ENCODE peak calls at places on chromosome 5, in seven cellular contexts. A is HCT116, J is Panc1, F is K562, B is HepG2, W is GM12878, O is SK-N-SH. P is an unnamed sample.

GRCh38 chr5:181198905-181199519 is 6.0 kb downstream of the TRIM7 start:
- DNase-seq in F (no peak), A (no peak), J (no peak), O (no peak), B (no peak), W (no peak), P (no peak)

GRCh38 chr5:17401509-17402290 is 96.3 kb upstream of the TAF11L2 start:
- DNase-seq in J (no peak), W (no peak), F (no peak), A (no peak), O (no peak), B (no peak), P (peak; percentile 71)

GRCh38 chr5:154412925-154413324 is 32.9 kb upstream of the SAP30L start:
- DNase-seq in J (no peak), O (no peak), A (no peak), W (no peak), F (no peak), B (no peak), P (no peak)

GRCh38 chr5:177378884-177379883 is 5.0 kb upstream of the SLC34A1 start:
- DNase-seq in W (no peak), O (no peak), A (no peak), B (peak; percentile 94), J (no peak), F (peak; percentile 91), P (no peak)

GRCh38 chr5:92527311-92528078 is 1053.5 kb downstream of the NR2F1-AS1 start:
- DNase-seq in W (no peak), B (no peak), J (no peak), O (no peak), F (no peak), A (no peak), P (no peak)

GRCh38 chr5:73096239-73096575 is 24.2 kb upstream of the TMEM171 start:
- DNase-seq in A (no peak), O (no peak), J (no peak), F (no peak), W (no peak), B (no peak), P (no peak)

GRCh38 chr5:111670826-111671492 is 86.0 kb downstream of the NREP start:
- DNase-seq in F (no peak), A (no peak), O (no peak), B (no peak), J (no peak), W (no peak), P (no peak)

GRCh38 chr5:77948476-77948875 is 172.3 kb upstream of the TBCA start:
- DNase-seq in O (no peak), F (no peak), B (no peak), A (no peak), J (no peak), W (no peak), P (no peak)

GRCh38 chr5:78633710-78634109 is 14.9 kb downstream of the LHFPL2 start:
- DNase-seq in A (no peak), F (no peak), J (no peak), O (no peak), B (no peak), W (no peak), P (no peak)

GRCh38 chr5:134288610-134289009 is 62.7 kb upstream of the PPP2CA start:
- DNase-seq in B (no peak), O (no peak), F (no peak), A (no peak), W (no peak), J (no peak), P (no peak)

GRCh38 chr5:181207214-181207959 is 2.4 kb upstream of the TRIM7 start:
- DNase-seq in J (peak; percentile 98), A (peak; percentile 86), O (peak; percentile 63), F (peak; percentile 94), W (no peak), B (peak; percentile 82), P (no peak)

GRCh38 chr5:173602423-173602822 is 14.0 kb downstream of the BOD1 start:
- DNase-seq in B (no peak), J (no peak), O (no peak), F (peak; percentile 64), W (no peak), A (no peak), P (no peak)

GRCh38 chr5:54518146-54519082 is 855 bp downstream of the SNX18 start:
- DNase-seq in F (peak; percentile 60), B (no peak), A (no peak), W (no peak), J (no peak), O (peak; percentile 82), P (peak; percentile 59)

GRCh38 chr5:76165961-76166360 is 82.8 kb downstream of the SV2C start:
- DNase-seq in O (no peak), A (no peak), F (no peak), B (no peak), W (no peak), J (no peak), P (no peak)

GRCh38 chr5:74570250-74570649 is 70.3 kb downstream of the ENC1 start:
- DNase-seq in A (no peak), F (no peak), J (no peak), W (no peak), B (no peak), O (no peak), P (no peak)

GRCh38 chr5:54986269-54986654 is 869 bp upstream of the ESM1 start:
- DNase-seq in F (no peak), B (no peak), O (no peak), J (no peak), A (no peak), W (no peak), P (no peak)

GRCh38 chr5:125530833-125531610 is 784.6 kb upstream of the ZNF608 start:
- DNase-seq in F (no peak), J (no peak), W (no peak), A (no peak), O (no peak), B (no peak), P (no peak)

GRCh38 chr5:159301351-159301911 is 28.9 kb downstream of the IL12B start:
- DNase-seq in A (no peak), J (no peak), O (no peak), B (no peak), F (no peak), W (no peak), P (no peak)

GRCh38 chr5:56489272-56489671 is 256.1 kb upstream of the ANKRD55 start:
- DNase-seq in F (no peak), O (no peak), B (no peak), W (no peak), J (no peak), A (no peak), P (no peak)

GRCh38 chr5:93584531-93585053 is 1.6 kb downstream of the NR2F1 start:
- DNase-seq in J (no peak), O (peak; percentile 70), A (no peak), W (no peak), B (no peak), F (no peak), P (no peak)

GRCh38 chr5:66122379-66123034 is 21.6 kb upstream of the SREK1 start:
- DNase-seq in O (no peak), W (no peak), F (no peak), J (no peak), B (no peak), A (no peak), P (no peak)

GRCh38 chr5:109718632-109719031 is 28.9 kb downstream of the MAN2A1 start:
- DNase-seq in O (no peak), A (no peak), B (no peak), W (no peak), F (no peak), J (no peak), P (no peak)

GRCh38 chr5:63043792-63044191 is 465.2 kb downstream of the LRRC70 start:
- DNase-seq in W (no peak), F (no peak), B (no peak), A (no peak), O (no peak), J (no peak), P (no peak)

GRCh38 chr5:80122599-80122998 is 87.5 kb downstream of the THBS4 start:
- DNase-seq in F (no peak), O (no peak), A (no peak), W (no peak), J (no peak), B (no peak), P (no peak)
- TF ChIP-seq SIN3A in F (no peak), O (no peak), A (no peak), W (no peak), J (no peak), B (no peak), P (no peak)

GRCh38 chr5:39148983-39149534 is 70.3 kb downstream of the FYB1 start:
- DNase-seq in O (no peak), J (no peak), B (peak; percentile 5), W (no peak), A (peak; percentile 10), F (peak; percentile 53), P (no peak)
- TF ChIP-seq SIN3A in O (no peak), J (no peak), B (no peak), W (no peak), A (no peak), F (no peak), P (no peak)

DNA sequence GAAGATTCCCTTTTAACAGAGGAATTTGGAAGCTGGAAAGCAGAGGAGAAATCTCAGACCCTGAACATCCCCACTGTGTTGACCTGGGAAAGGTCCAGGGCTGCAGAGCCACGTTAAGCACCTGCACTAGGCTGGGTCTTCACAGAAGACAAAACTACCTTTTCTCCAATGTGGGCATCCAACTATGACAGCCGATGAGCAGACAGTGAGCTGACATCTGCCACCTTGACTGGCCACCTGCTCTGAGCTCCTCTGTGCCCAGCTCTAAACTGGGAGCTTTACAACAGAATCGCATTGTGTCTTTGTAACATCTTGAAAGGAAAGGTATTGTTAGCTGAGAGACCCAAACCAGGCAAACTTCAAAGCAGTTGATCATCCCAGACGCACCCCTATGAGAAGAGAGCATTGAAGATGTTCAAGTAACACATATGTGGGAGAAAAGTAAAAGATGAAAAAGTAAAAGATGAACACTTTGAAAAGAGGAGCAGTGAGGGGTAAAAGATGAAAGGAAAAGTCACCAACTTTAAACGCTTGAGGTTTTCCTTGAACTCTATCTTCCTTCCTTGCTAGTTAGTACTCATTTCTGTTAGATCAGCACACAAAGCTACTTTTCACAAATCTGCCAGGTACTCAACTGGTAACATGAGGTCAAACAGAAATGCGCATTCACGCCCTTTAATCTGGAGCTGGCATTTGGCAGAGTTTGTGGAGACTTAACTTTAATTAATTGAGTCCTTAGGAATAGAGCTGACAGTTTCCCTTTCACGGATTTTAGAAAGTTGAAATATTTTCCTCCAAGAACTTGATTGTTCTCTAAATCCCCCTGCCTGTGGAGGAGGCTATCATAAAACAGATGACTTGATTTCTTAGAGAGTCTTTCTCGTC is 53.2 kb upstream of the CTXN3 start:
- DNase-seq in F (no peak), A (no peak), B (no peak), J (no peak), O (no peak), W (no peak), P (no peak)
- TF ChIP-seq SIN3A in F (no peak), A (no peak), B (no peak), J (no peak), O (no peak), W (no peak), P (no peak)

GRCh38 chr5:7363067-7363677 is 32.8 kb upstream of the ADCY2 start:
- DNase-seq in W (no peak), B (no peak), A (no peak), J (no peak), O (no peak), F (no peak), P (no peak)

GRCh38 chr5:7367780-7368179 is 28.2 kb upstream of the ADCY2 start:
- DNase-seq in B (no peak), W (no peak), F (no peak), O (no peak), J (no peak), A (no peak), P (no peak)

GRCh38 chr5:7361593-7361992 is 34.3 kb upstream of the ADCY2 start:
- DNase-seq in F (no peak), W (no peak), A (no peak), J (no peak), B (no peak), O (no peak), P (no peak)

GRCh38 chr5:7364226-7364875 is 31.6 kb upstream of the ADCY2 start:
- DNase-seq in F (no peak), O (no peak), W (no peak), B (no peak), A (no peak), J (no peak), P (no peak)
- TF ChIP-seq SIN3A in F (no peak), O (no peak), W (no peak), B (no peak), A (no peak), J (no peak), P (no peak)

P was measured in H1.